ENCODE peak calls at places on chromosome 2, in six cellular contexts. B, W, J, P, I and E are unnamed samples.

GRCh38 chr2:121634354-121635307 is 14.6 kb downstream of the CLASP1 start:
- DNase-seq in W (no peak), P (no peak), B (no peak), J (no peak), I (peak; percentile 66), E (peak; percentile 84)

GRCh38 chr2:20916604-20917286 is 93.8 kb upstream of the LDAH start:
- DNase-seq in P (peak; percentile 13), J (no peak), I (peak; percentile 13), B (no peak), W (peak; percentile 39), E (no peak)

GRCh38 chr2:48482313-48482712 is 47.6 kb upstream of the STON1 start:
- DNase-seq in P (no peak), B (no peak), W (no peak), J (no peak), I (peak; percentile 88), E (no peak)

GRCh38 chr2:188678921-188679320 is 295.3 kb upstream of the COL3A1 start:
- DNase-seq in P (peak; percentile 41), W (no peak), B (no peak), I (peak; percentile 76), J (no peak), E (peak; percentile 82)

GRCh38 chr2:239814917-239815637 is 210.1 kb downstream of the NDUFA10 start:
- DNase-seq in J (no peak), I (no peak), W (no peak), P (peak; percentile 23), B (no peak), E (no peak)

GRCh38 chr2:7102831-7103230 is 185.6 kb downstream of the RNF144A start:
- DNase-seq in W (no peak), J (no peak), P (no peak), B (no peak), I (no peak), E (no peak)

GRCh38 chr2:238810321-238810720 is 37.6 kb upstream of the TWIST2 start:
- DNase-seq in J (no peak), P (no peak), B (no peak), I (no peak), W (no peak), E (no peak)

GRCh38 chr2:215973954-215974699 is 39.2 kb downstream of the MREG start:
- DNase-seq in J (no peak), P (peak; percentile 55), B (no peak), W (no peak), I (no peak), E (no peak)

GRCh38 chr2:286774-287392 is 1.0 kb downstream of the ALKAL2 start:
- DNase-seq in J (no peak), W (peak; percentile 40), I (no peak), B (no peak), P (no peak), E (peak; percentile 49)

GRCh38 chr2:15042824-15043223 is 410.3 kb downstream of the LRATD1 start:
- DNase-seq in P (no peak), I (peak; percentile 98), J (no peak), W (no peak), B (no peak), E (peak; percentile 19)

GRCh38 chr2:141641462-141641861 is 489.4 kb downstream of the LRP1B start:
- DNase-seq in B (no peak), P (peak; percentile 23), W (no peak), J (no peak), I (peak; percentile 7), E (peak; percentile 45)

GRCh38 chr2:47225061-47225783 is 70.1 kb upstream of the STPG4 start:
- DNase-seq in B (no peak), I (peak; percentile 88), W (no peak), P (peak; percentile 85), J (no peak), E (peak; percentile 93)

GRCh38 chr2:5021148-5021547 is 671.0 kb upstream of the SOX11 start:
- DNase-seq in J (no peak), W (no peak), B (no peak), I (no peak), P (peak; percentile 23), E (no peak)

GRCh38 chr2:239119346-239120126 is 271.7 kb downstream of the TWIST2 start:
- DNase-seq in W (no peak), J (no peak), P (no peak), I (no peak), B (no peak), E (no peak)

GRCh38 chr2:108399479-108399878 is 21.7 kb downstream of the SULT1C4 start:
- DNase-seq in J (no peak), I (no peak), P (no peak), W (no peak), B (no peak), E (peak; percentile 36)

GRCh38 chr2:108392029-108392428 is 14.3 kb downstream of the SULT1C4 start:
- DNase-seq in J (no peak), B (no peak), W (no peak), I (no peak), P (no peak), E (no peak)

GRCh38 chr2:108396845-108397244 is 19.1 kb downstream of the SULT1C4 start:
- DNase-seq in W (peak; percentile 48), B (no peak), I (peak; percentile 47), P (no peak), J (no peak), E (no peak)

GRCh38 chr2:108393197-108393596 is 15.4 kb downstream of the SULT1C4 start:
- DNase-seq in B (no peak), I (no peak), P (no peak), W (no peak), J (no peak), E (no peak)

GRCh38 chr2:108395155-108395554 is 17.4 kb downstream of the SULT1C4 start:
- DNase-seq in P (no peak), I (no peak), J (no peak), B (no peak), W (no peak), E (no peak)
- H3K14ac ChIP-seq in P (no peak overlapping the region), I (no peak overlapping the region), J (no peak overlapping the region), B (no peak overlapping the region), W (no peak overlapping the region), E (no peak overlapping the region)

GRCh38 chr2:224807153-224807964 is 91.2 kb upstream of the CCDC195 start:
- DNase-seq in B (no peak), W (no peak), J (no peak), I (no peak), P (no peak), E (peak; percentile 12)
- H3K14ac ChIP-seq in B (no peak overlapping the region), W (no peak overlapping the region), J (no peak overlapping the region), I (no peak overlapping the region), P (no peak overlapping the region), E (no peak overlapping the region)

GRCh38 chr2:119701352-119701751 is 22.4 kb downstream of the TMEM177 start:
- DNase-seq in P (no peak), W (no peak), J (no peak), B (no peak), I (no peak), E (no peak)
- H3K14ac ChIP-seq in P (no peak overlapping the region), W (no peak overlapping the region), J (no peak overlapping the region), B (no peak overlapping the region), I (no peak overlapping the region), E (no peak overlapping the region)

GRCh38 chr2:176496756-176497155 is 227.5 kb downstream of the MTX2 start:
- DNase-seq in W (no peak), B (no peak), J (no peak), P (no peak), I (no peak), E (no peak)

GRCh38 chr2:176492583-176492982 is 223.3 kb downstream of the MTX2 start:
- DNase-seq in B (no peak), W (no peak), P (no peak), J (no peak), I (no peak), E (no peak)

GRCh38 chr2:176493221-176493825 is 224.1 kb downstream of the MTX2 start:
- DNase-seq in P (no peak), W (no peak), B (no peak), J (no peak), I (no peak), E (no peak)

GRCh38 chr2:176493909-176494308 is 224.7 kb downstream of the MTX2 start:
- DNase-seq in J (no peak), B (no peak), I (no peak), P (no peak), W (no peak), E (no peak)

DNA sequence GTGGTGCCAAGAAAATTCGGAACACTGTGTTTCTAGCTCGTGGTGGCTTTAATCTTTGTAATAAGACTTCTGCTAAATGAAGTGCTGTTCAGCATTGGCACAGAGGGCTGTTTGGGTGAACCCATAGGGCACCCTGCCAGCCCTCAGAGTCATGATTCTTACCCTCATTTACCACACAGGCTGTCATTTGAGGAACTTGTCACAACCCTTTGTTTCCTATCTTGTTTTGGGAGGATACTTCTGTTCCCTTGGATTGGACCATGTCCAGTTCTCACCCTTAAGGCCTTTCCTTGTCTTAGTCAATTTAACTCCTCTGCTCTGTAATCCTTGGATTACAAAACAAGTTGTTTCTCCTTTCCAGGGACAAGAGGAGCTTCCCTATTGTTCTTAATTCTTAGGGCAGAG is 225.7 kb downstream of the MTX2 start:
- DNase-seq in P (no peak), I (no peak), W (no peak), J (no peak), B (no peak), E (no peak)
- H3K14ac ChIP-seq in P (no peak overlapping the region), I (no peak overlapping the region), W (no peak overlapping the region), J (no peak overlapping the region), B (no peak overlapping the region), E (no peak overlapping the region)

DNA sequence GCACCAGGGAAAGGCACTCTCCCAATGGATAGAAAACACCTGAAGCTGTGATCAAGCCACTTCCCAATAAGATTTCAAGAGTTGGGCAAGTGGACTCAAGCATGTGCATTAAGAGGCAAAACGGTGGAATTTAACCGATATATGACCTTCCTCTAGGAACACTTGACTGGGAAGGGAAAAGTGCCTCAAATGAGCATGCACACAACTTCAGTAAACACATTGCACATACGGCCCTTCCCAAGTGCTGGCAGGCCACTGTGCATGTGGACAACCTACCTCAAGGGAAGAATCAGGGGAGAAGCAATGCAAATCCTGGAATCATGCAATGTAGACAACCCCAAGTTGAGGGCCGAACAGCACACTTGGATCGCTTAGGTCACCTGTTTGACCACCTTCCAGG is 23.9 kb upstream of the SH3RF3 start:
- DNase-seq in W (no peak), J (no peak), I (no peak), P (no peak), B (no peak), E (no peak)
- H3K14ac ChIP-seq in W (no peak overlapping the region), J (no peak overlapping the region), I (no peak overlapping the region), P (no peak overlapping the region), B (no peak overlapping the region), E (no peak overlapping the region)

GRCh38 chr2:39581866-39582265 is 83.9 kb upstream of the TMEM178A start:
- DNase-seq in B (no peak), J (no peak), I (no peak), P (no peak), W (no peak), E (no peak)

GRCh38 chr2:39583781-39584180 is 81.9 kb upstream of the TMEM178A start:
- DNase-seq in W (no peak), B (no peak), J (no peak), P (no peak), I (no peak), E (no peak)

GRCh38 chr2:39587168-39587567 is 78.5 kb upstream of the TMEM178A start:
- DNase-seq in W (no peak), I (no peak), P (no peak), J (no peak), B (no peak), E (no peak)

GRCh38 chr2:39584283-39584972 is 81.3 kb upstream of the TMEM178A start:
- DNase-seq in I (peak; percentile 82), B (no peak), J (no peak), W (no peak), P (peak; percentile 57), E (peak; percentile 63)

GRCh38 chr2:39587641-39588040 is 78.1 kb upstream of the TMEM178A start:
- DNase-seq in I (no peak), P (no peak), B (no peak), W (no peak), J (no peak), E (no peak)
- H3K14ac ChIP-seq in I (no peak overlapping the region), P (no peak overlapping the region), B (no peak overlapping the region), W (no peak overlapping the region), J (no peak overlapping the region), E (no peak overlapping the region)